ENCODE peak calls at places on chromosomes 6 and 20, in five cellular contexts. L is RCC 7860; J is stimulated activated CD4-positive, alpha-beta T cell treated with anti-CD3 and anti-CD28 coated beads, Interleukin-12 subunit alpha, Interleukin-12 subunit beta, amount 100 ng/mL, for 24 hours; E is effector CD8-positive, alpha-beta T cell; I is ureter. Q is an unnamed sample.

GRCh38 chr20:50298554-50299324 is 108.1 kb downstream of the CEBPB start:
- DNase-seq in J (no peak), I (no peak), L (peak; percentile 63), E (no peak), Q (no peak)

GRCh38 chr6:140018588-140018987 is 644.1 kb upstream of the CITED2 start:
- DNase-seq in L (no peak), E (no peak), I (no peak), J (no peak), Q (no peak)

GRCh38 chr20:53334861-53335260 is 258.8 kb downstream of the ZNF217 start:
- DNase-seq in E (no peak), L (no peak), J (no peak), I (no peak), Q (no peak)

GRCh38 chr6:15364401-15365037 is 118.7 kb downstream of the JARID2 start:
- DNase-seq in L (no peak), I (no peak), E (no peak), J (no peak), Q (no peak)

GRCh38 chr6:21505574-21505990 is 88.0 kb upstream of the SOX4 start:
- DNase-seq in J (no peak), L (no peak), I (no peak), E (no peak), Q (no peak)

GRCh38 chr6:113855500-113856010 is 1.6 kb upstream of the MARCKS start:
- DNase-seq in J (no peak), I (no peak), E (no peak), L (no peak), Q (no peak)

GRCh38 chr20:61673152-61673551 is 392.5 kb downstream of the TAF4 start:
- DNase-seq in E (no peak), J (no peak), I (no peak), L (no peak), Q (no peak)

GRCh38 chr6:24809728-24810127 is 11.0 kb upstream of the ARMH2 start:
- DNase-seq in J (no peak), L (no peak), I (no peak), E (no peak), Q (no peak)

GRCh38 chr6:130362128-130362527 is 3.7 kb upstream of the TMEM200A start:
- DNase-seq in E (no peak), I (no peak), J (no peak), L (no peak), Q (no peak)

GRCh38 chr6:166526937-166527336 is 59.5 kb downstream of the RAMACL start:
- DNase-seq in L (no peak), J (no peak), I (no peak), E (no peak), Q (no peak)

GRCh38 chr6:89942601-89943000 is 48.3 kb downstream of the GJA10 start:
- DNase-seq in J (no peak), L (no peak), I (no peak), E (no peak), Q (no peak)

GRCh38 chr6:23329091-23329490 is 759.7 kb downstream of the HDGFL1 start:
- DNase-seq in L (no peak), E (no peak), J (no peak), I (no peak), Q (no peak)

GRCh38 chr6:32607263-32607987 is 17.8 kb upstream of the HLA-DRB1 start:
- DNase-seq in L (no peak), J (no peak), E (no peak), I (no peak), Q (no peak)

GRCh38 chr20:46761566-46761965 is 52.1 kb downstream of the SLC2A10 start:
- DNase-seq in E (no peak), I (no peak), J (no peak), L (no peak), Q (no peak)

GRCh38 chr6:146770965-146771735 is 172.4 kb downstream of the ADGB start:
- DNase-seq in I (no peak), E (peak; percentile 3), L (peak; percentile 11), J (peak; percentile 42), Q (no peak)

GRCh38 chr6:73047801-73048200 is 177.5 kb downstream of the KHDC1L start:
- DNase-seq in I (no peak), J (no peak), L (no peak), E (no peak), Q (no peak)

GRCh38 chr20:43658068-43658722 is 8.7 kb upstream of the MYBL2 start:
- DNase-seq in I (no peak), L (peak; percentile 71), J (peak; percentile 60), E (no peak), Q (no peak)

GRCh38 chr6:88810089-88810488 is 153.3 kb downstream of the RNGTT start:
- DNase-seq in E (no peak), L (no peak), J (no peak), I (no peak), Q (no peak)

GRCh38 chr6:2733324-2733723 is 17.4 kb downstream of the MYLK4 start:
- DNase-seq in E (no peak), J (peak; percentile 8), I (no peak), L (no peak), Q (no peak)